ENCODE peak calls at places on chromosomes 7 and 10, in ten cellular contexts. I, S, W, M, V, N, C, H, D and B are unnamed samples.

GRCh38 chr10:123514996-123515395 is 151.2 kb upstream of the GPR26 start:
- DNase-seq in N (no peak), C (no peak), S (no peak), H (no peak), I (no peak), M (no peak), V (no peak), W (no peak), D (no peak), B (no peak)

GRCh38 chr10:108913300-108913699 is 1010.0 kb downstream of the XPNPEP1 start:
- DNase-seq in H (no peak), S (no peak), M (no peak), W (no peak), N (no peak), I (no peak), D (no peak), V (no peak), C (no peak), B (no peak)

GRCh38 chr7:2803342-2803692 is 40.8 kb downstream of the GNA12 start:
- DNase-seq in D (no peak), V (no peak), W (no peak), I (no peak), H (no peak), C (no peak), S (no peak), N (no peak), M (no peak), B (no peak)

GRCh38 chr7:50335795-50336754 is 31.6 kb downstream of the IKZF1 start:
- DNase-seq in D (no peak), C (no peak), W (no peak), I (no peak), S (peak; percentile 82), H (no peak), M (no peak), N (no peak), V (peak; percentile 66), B (no peak)

GRCh38 chr7:22564511-22565045 is 64.6 kb upstream of the STEAP1B start:
- DNase-seq in I (no peak), S (no peak), D (peak; percentile 85), C (no peak), H (no peak), M (no peak), V (no peak), W (no peak), N (no peak), B (no peak)

GRCh38 chr7:151051108-151051507 is 2.8 kb downstream of the ASIC3 start:
- DNase-seq in H (peak; percentile 83), S (peak; percentile 66), W (no peak), C (no peak), I (peak; percentile 55), V (peak; percentile 67), M (peak; percentile 37), D (peak; percentile 74), N (peak; percentile 71), B (no peak)

GRCh38 chr7:3282457-3282856 is 18.6 kb upstream of the SDK1 start:
- DNase-seq in D (peak; percentile 66), V (no peak), M (no peak), N (no peak), H (no peak), S (no peak), I (no peak), C (no peak), W (no peak), B (no peak)

GRCh38 chr10:61000769-61001730 is 57.1 kb upstream of the RHOBTB1 start:
- DNase-seq in M (peak; percentile 24), C (peak; percentile 33), I (peak; percentile 25), N (peak; percentile 34), V (no peak), W (peak; percentile 78), H (no peak), S (peak; percentile 12), D (peak; percentile 18), B (no peak)

GRCh38 chr7:123901111-123901510 is 23.9 kb upstream of the SPAM1 start:
- DNase-seq in N (no peak), I (no peak), V (no peak), D (no peak), W (no peak), M (no peak), C (no peak), S (no peak), H (no peak), B (no peak)

GRCh38 chr10:72322280-72323058 is 32.2 kb downstream of the DNAJB12 start:
- DNase-seq in V (no peak), D (no peak), M (no peak), I (no peak), S (no peak), H (no peak), C (no peak), N (no peak), W (no peak), B (no peak)

GRCh38 chr7:31098606-31099360 is 46.7 kb downstream of the ADCYAP1R1 start:
- DNase-seq in V (no peak), M (no peak), H (no peak), W (no peak), D (no peak), I (no peak), N (no peak), S (no peak), C (no peak), B (no peak)

GRCh38 chr10:117972168-117972822 is 74.4 kb downstream of the RAB11FIP2 start:
- DNase-seq in S (no peak), I (no peak), V (no peak), N (no peak), C (no peak), W (no peak), M (no peak), H (no peak), D (no peak), B (no peak)

GRCh38 chr7:132904209-132904608 is 177.7 kb downstream of the CHCHD3 start:
- DNase-seq in M (no peak), D (no peak), I (no peak), W (no peak), N (no peak), V (no peak), C (no peak), H (no peak), S (no peak), B (no peak)